ENCODE peak calls at places on chromosomes 11 and 22, in four cellular contexts. U is NCI-H774, H is NCI-H345, N is NCI-H1436. S is an unnamed sample.
A peak's percentile ranks its signal among the peaks of the same experiment; 100 is the strongest.

GRCh38 chr11:119727523-119728081 is 1.4 kb downstream of the NECTIN1 start:
- DNase-seq in H (peak; percentile 28), N (no peak), U (peak; percentile 29), S (peak; percentile 47)

GRCh38 chr11:76214186-76214585 is 7.9 kb upstream of the WNT11 start:
- DNase-seq in N (no peak), U (no peak), H (no peak), S (no peak)

GRCh38 chr11:128725630-128726461 is 32.0 kb downstream of the FLI1 start:
- DNase-seq in H (no peak), U (no peak), N (no peak), S (no peak)

GRCh38 chr11:102850973-102851745 is 7.8 kb upstream of the MMP3 start:
- DNase-seq in U (no peak), N (no peak), H (no peak), S (no peak)

GRCh38 chr11:2886191-2886894 is 768 bp upstream of the CDKN1C start:
- DNase-seq in H (no peak), U (no peak), N (no peak), S (no peak)

GRCh38 chr11:67056267-67056639 is 394 bp upstream of the RHOD start:
- DNase-seq in N (no peak), U (no peak), H (no peak), S (no peak)

GRCh38 chr11:1763336-1763795 is 361 bp downstream of the CTSD start:
- DNase-seq in H (no peak), N (no peak), U (no peak), S (no peak)

GRCh38 chr11:65436412-65437032 is 13.9 kb downstream of the NEAT1 start:
- DNase-seq in U (no peak), N (no peak), H (no peak), S (no peak)

GRCh38 chr11:118152552-118153471 is at the start of gene SCN4B:
- DNase-seq in U (peak; percentile 30), N (peak; percentile 51), H (peak; percentile 61), S (peak; percentile 89)

GRCh38 chr11:116386118-116386699 is 386.6 kb downstream of the BUD13 start:
- DNase-seq in H (no peak), N (no peak), U (no peak), S (peak; percentile 36)

GRCh38 chr22:24843048-24843447 is 37.0 kb downstream of the SGSM1 start:
- DNase-seq in N (no peak), U (no peak), H (no peak), S (no peak)

GRCh38 chr22:17119481-17120202 is 1.5 kb downstream of the TMEM121B start:
- DNase-seq in H (no peak), N (no peak), U (no peak), S (no peak)

GRCh38 chr22:27407369-27407985 is 394.1 kb downstream of the MN1 start:
- DNase-seq in U (no peak), N (no peak), H (no peak), S (no peak)

GRCh38 chr11:129951883-129952262 is 50.8 kb downstream of the PRDM10 start:
- DNase-seq in H (no peak), U (no peak), N (no peak), S (no peak)

GRCh38 chr11:126489791-126490190 is 134.3 kb downstream of the ST3GAL4 start:
- DNase-seq in U (no peak), N (no peak), H (no peak), S (no peak)

GRCh38 chr22:29093980-29094379 is 21.1 kb downstream of the KREMEN1 start:
- DNase-seq in N (no peak), U (no peak), H (no peak), S (no peak)